ENCODE peak calls at places on chromosomes 16 and 17, in five cellular contexts. L, D, X, C and I are unnamed samples. For H3K9me3, the result is how much of the 10 kb centered on the place peaks cover.

GRCh38 chr16:1225051-1225451 is at the start of gene TPSG1:
- DNase-seq in L (no peak), D (no peak), X (no peak), C (no peak), I (no peak)

GRCh38 chr16:7946142-7946541 is 613.5 kb downstream of the RBFOX1 start:
- DNase-seq in L (no peak), D (no peak), X (no peak), C (no peak), I (no peak)

GRCh38 chr16:89319883-89320716 is 102.6 kb downstream of the ZNF778 start:
- DNase-seq in L (peak), D (peak), X (peak), C (peak), I (peak)

GRCh38 chr17:68906638-68907037 is 48.6 kb downstream of the ABCA8 start:
- DNase-seq in L (no peak), D (peak), X (no peak), C (peak), I (peak)

GRCh38 chr16:4410335-4411075 is 5.9 kb downstream of the CORO7 start:
- DNase-seq in L (no peak), D (peak), X (no peak), C (peak), I (peak)

GRCh38 chr17:62780273-62780672 is 27.8 kb downstream of the MARCHF10 start:
- DNase-seq in L (peak), D (peak), X (no peak), C (no peak), I (no peak)

GRCh38 chr16:75238132-75238852 is 13.1 kb downstream of the BCAR1 start:
- DNase-seq in L (no peak), D (no peak), X (peak), C (peak), I (peak)

GRCh38 chr17:78012428-78012827 is 53.9 kb downstream of the TNRC6C start:
- DNase-seq in L (no peak), D (no peak), X (no peak), C (no peak), I (no peak)

GRCh38 chr16:80580109-80580832 is 39.5 kb downstream of the DYNLRB2 start:
- DNase-seq in L (no peak), D (peak), X (no peak), C (no peak), I (no peak)

GRCh38 chr17:8125196-8125946 is 1.5 kb upstream of the HES7 start:
- DNase-seq in L (peak), D (peak), X (peak), C (peak), I (peak)

GRCh38 chr17:75592364-75593020 is 4.9 kb downstream of the MYO15B start:
- DNase-seq in L (no peak), D (no peak), X (no peak), C (no peak), I (no peak)

GRCh38 chr16:80620656-80621605 is 80.1 kb downstream of the DYNLRB2 start:
- DNase-seq in L (no peak), D (peak), X (no peak), C (no peak), I (no peak)

GRCh38 chr16:50315346-50315997 is 49.1 kb downstream of the ADCY7 start:
- DNase-seq in L (no peak), D (no peak), X (peak), C (no peak), I (no peak)

GRCh38 chr16:2003231-2003826 is 6.3 kb downstream of the ZNF598 start:
- DNase-seq in L (no peak), D (no peak), X (no peak), C (no peak), I (no peak)

GRCh38 chr17:31400481-31400950 is 9.0 kb downstream of the RAB11FIP4 start:
- DNase-seq in L (no peak), D (no peak), X (no peak), C (no peak), I (no peak)

GRCh38 chr16:7651803-7652570 is 319.3 kb downstream of the RBFOX1 start:
- DNase-seq in L (no peak), D (no peak), X (no peak), C (no peak), I (no peak)

GRCh38 chr16:68083239-68083781 is 1.9 kb upstream of the NFATC3 start:
- DNase-seq in L (no peak), D (no peak), X (no peak), C (no peak), I (no peak)

GRCh38 chr16:54817940-54818574 is 112.6 kb upstream of the IRX5 start:
- DNase-seq in L (no peak), D (no peak), X (no peak), C (no peak), I (no peak)

GRCh38 chr16:53082509-53082908 is 27.7 kb downstream of the CHD9 start:
- DNase-seq in L (no peak), D (no peak), X (no peak), C (no peak), I (no peak)

GRCh38 chr17:58371300-58371950 is 19.4 kb upstream of the SUPT4H1 start:
- DNase-seq in L (no peak), D (no peak), X (no peak), C (no peak), I (no peak)

GRCh38 chr17:70138309-70138865 is 30.9 kb upstream of the KCNJ2 start:
- DNase-seq in L (no peak), D (no peak), X (no peak), C (no peak), I (peak)

GRCh38 chr16:13110124-13110796 is 208.9 kb downstream of the SHISA9 start:
- DNase-seq in L (peak), D (no peak), X (peak), C (peak), I (peak)

GRCh38 chr17:47252209-47252608 is 1.4 kb upstream of the ITGB3 start:
- DNase-seq in L (no peak), D (no peak), X (no peak), C (no peak), I (no peak)

GRCh38 chr16:48901712-48902374 is 291.9 kb upstream of the N4BP1 start:
- DNase-seq in L (no peak), D (peak), X (no peak), C (no peak), I (no peak)

GRCh38 chr17:33686171-33686570 is 393.1 kb upstream of the ASIC2 start:
- DNase-seq in L (no peak), D (no peak), X (no peak), C (no peak), I (no peak)

GRCh38 chr17:332558-333322 is 19.9 kb downstream of the RPH3AL start:
- DNase-seq in L (peak), D (no peak), X (peak), C (peak), I (peak)

GRCh38 chr16:85437161-85438052 is 175.7 kb upstream of the GSE1 start:
- DNase-seq in L (peak), D (no peak), X (no peak), C (no peak), I (no peak)

GRCh38 chr17:76024353-76024752 is 2.8 kb downstream of the EVPL start:
- DNase-seq in L (no peak), D (no peak), X (no peak), C (no peak), I (no peak)

GRCh38 chr17:48175692-48176450 is 68.3 kb downstream of the SNX11 start:
- DNase-seq in L (no peak), D (peak), X (no peak), C (peak), I (peak)

GRCh38 chr16:79723583-79724168 is 123.1 kb upstream of the MAF start:
- DNase-seq in L (peak), D (no peak), X (no peak), C (no peak), I (no peak)

GRCh38 chr17:64009571-64010402 is 10.6 kb downstream of the ICAM2 start:
- DNase-seq in L (no peak), D (peak), X (no peak), C (peak), I (no peak)

GRCh38 chr16:55955439-55955838 is 80.3 kb upstream of the CES5A start:
- DNase-seq in L (no peak), D (no peak), X (no peak), C (no peak), I (no peak)

GRCh38 chr17:43471801-43472200 is 12.0 kb upstream of the DHX8 start:
- DNase-seq in L (no peak), D (no peak), X (no peak), C (no peak), I (no peak)

GRCh38 chr17:49224198-49224996 is 6.2 kb downstream of the PHOSPHO1 start:
- DNase-seq in L (peak), D (no peak), X (no peak), C (peak), I (no peak)

GRCh38 chr16:83887088-83887487 is 11.8 kb upstream of the MLYCD start:
- DNase-seq in L (no peak), D (peak), X (no peak), C (no peak), I (no peak)

GRCh38 chr17:14119546-14119945 is 50.2 kb downstream of the COX10 start:
- DNase-seq in L (no peak), D (no peak), X (no peak), C (no peak), I (no peak)

GRCh38 chr17:17364338-17364667 is 61.1 kb downstream of the NT5M start:
- DNase-seq in L (no peak), D (no peak), X (peak), C (no peak), I (no peak)
- H3K9me3 ChIP-seq in L (under half), D (under half), X (under half), C (under half), I (under half)

GRCh38 chr17:53721101-53721500 is 101.6 kb upstream of the KIF2B start:
- DNase-seq in L (no peak), D (no peak), X (no peak), C (no peak), I (peak)

GRCh38 chr17:53719229-53719628 is 103.5 kb upstream of the KIF2B start:
- DNase-seq in L (no peak), D (no peak), X (no peak), C (no peak), I (no peak)

GRCh38 chr17:53724726-53725125 is 98.0 kb upstream of the KIF2B start:
- DNase-seq in L (no peak), D (no peak), X (no peak), C (no peak), I (no peak)

GRCh38 chr17:53722407-53722806 is 100.3 kb upstream of the KIF2B start:
- DNase-seq in L (no peak), D (peak), X (no peak), C (peak), I (peak)
- H3K9me3 ChIP-seq in L (under half), D (under half), X (under half), C (under half), I (under half)

GRCh38 chr16:26051078-26051477 is 359.3 kb downstream of the HS3ST4 start:
- DNase-seq in L (no peak), D (no peak), X (no peak), C (no peak), I (no peak)

GRCh38 chr16:26058326-26058725 is 366.6 kb downstream of the HS3ST4 start:
- DNase-seq in L (no peak), D (no peak), X (no peak), C (no peak), I (no peak)

GRCh38 chr16:26050489-26050888 is 358.7 kb downstream of the HS3ST4 start:
- DNase-seq in L (no peak), D (no peak), X (no peak), C (no peak), I (no peak)

GRCh38 chr16:26053889-26054288 is 362.1 kb downstream of the HS3ST4 start:
- DNase-seq in L (no peak), D (no peak), X (no peak), C (no peak), I (no peak)
- H3K9me3 ChIP-seq in L (under half), D (under half), X (under half), C (under half), I (under half)

GRCh38 chr17:71176928-71177443 is 943.8 kb upstream of the SOX9 start:
- DNase-seq in L (no peak), D (peak), X (no peak), C (no peak), I (no peak)

GRCh38 chr17:71176315-71176714 is 944.5 kb upstream of the SOX9 start:
- DNase-seq in L (no peak), D (no peak), X (no peak), C (no peak), I (no peak)

GRCh38 chr17:71184716-71185115 is 936.1 kb upstream of the SOX9 start:
- DNase-seq in L (no peak), D (no peak), X (no peak), C (no peak), I (no peak)

GRCh38 chr17:71183083-71183697 is 937.6 kb upstream of the SOX9 start:
- DNase-seq in L (no peak), D (no peak), X (no peak), C (no peak), I (no peak)

DNA sequence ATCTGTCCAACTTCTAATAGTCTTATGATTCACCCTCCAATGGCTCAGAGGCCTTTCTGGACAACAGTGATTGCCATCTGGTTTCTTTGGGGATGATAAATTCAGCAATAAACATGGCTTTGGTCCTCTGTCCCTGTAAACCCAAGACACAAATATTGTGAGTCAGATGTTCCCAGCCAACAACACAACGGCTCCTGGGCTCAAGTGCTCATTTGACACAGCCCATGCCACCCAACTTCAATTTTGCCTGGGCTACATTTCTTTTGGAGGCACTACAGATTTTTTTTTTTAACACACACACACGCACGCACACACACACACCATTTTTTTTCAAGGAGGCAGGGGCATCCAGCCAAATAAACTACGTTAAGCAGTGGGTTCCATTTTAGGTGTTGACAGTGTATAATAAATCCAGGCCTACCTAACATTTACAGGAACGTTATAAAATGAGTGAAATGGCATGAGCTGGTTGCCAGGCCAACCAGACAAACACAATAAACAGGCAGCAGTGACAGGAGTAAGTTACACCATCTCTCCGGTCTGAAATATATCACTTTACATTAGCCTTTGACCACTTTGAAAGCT is 939.9 kb upstream of the SOX9 start:
- DNase-seq in L (peak), D (peak), X (no peak), C (peak), I (no peak)
- H3K9me3 ChIP-seq in L (under half), D (under half), X (under half), C (under half), I (under half)